ENCODE peak calls at places on chromosomes 7 and 10, in seven cellular contexts. Q is IMR-90, K is A549, S is H1, N is GM12878, P is SK-N-SH, O is K562. Y is an unnamed sample.
A peak's percentile ranks its signal among the peaks of the same experiment; 100 is the strongest.

GRCh38 chr10:94314913-94315545 is 47.7 kb downstream of the NOC3L start:
- DNase-seq in K (no peak), O (no peak), S (no peak), Q (peak; percentile 43), P (peak; percentile 8), N (no peak), Y (peak; percentile 65)

GRCh38 chr10:78028438-78029293 is 649 bp downstream of the POLR3A start:
- DNase-seq in S (no peak), K (no peak), Q (peak; percentile 57), O (peak; percentile 52), N (no peak), P (no peak), Y (peak; percentile 84)

GRCh38 chr10:93916257-93917063 is 22.7 kb downstream of the SLC35G1 start:
- DNase-seq in O (no peak), K (peak; percentile 26), N (no peak), S (no peak), Q (peak; percentile 52), P (peak; percentile 34), Y (peak; percentile 34)

GRCh38 chr7:151754142-151754590 is 122.7 kb downstream of the PRKAG2 start:
- DNase-seq in O (peak; percentile 73), K (peak; percentile 98), S (peak; percentile 91), Q (peak; percentile 99), P (peak; percentile 85), N (no peak), Y (peak; percentile 89)

GRCh38 chr7:52811537-52811936 is 223.9 kb upstream of the POM121L12 start:
- DNase-seq in N (no peak), O (no peak), Q (no peak), P (no peak), K (no peak), S (no peak), Y (no peak)

GRCh38 chr10:5491477-5491876 is 7.9 kb downstream of the CALML5 start:
- DNase-seq in K (no peak), O (no peak), Q (no peak), P (no peak), N (no peak), S (no peak), Y (no peak)

GRCh38 chr7:15862781-15863165 is 176.3 kb upstream of the MEOX2 start:
- DNase-seq in Q (no peak), N (no peak), O (no peak), S (no peak), P (no peak), K (no peak), Y (no peak)

GRCh38 chr10:103818110-103818509 is 37.3 kb downstream of the SH3PXD2A start:
- DNase-seq in P (no peak), N (no peak), S (no peak), O (no peak), K (no peak), Q (no peak), Y (no peak)

DNA sequence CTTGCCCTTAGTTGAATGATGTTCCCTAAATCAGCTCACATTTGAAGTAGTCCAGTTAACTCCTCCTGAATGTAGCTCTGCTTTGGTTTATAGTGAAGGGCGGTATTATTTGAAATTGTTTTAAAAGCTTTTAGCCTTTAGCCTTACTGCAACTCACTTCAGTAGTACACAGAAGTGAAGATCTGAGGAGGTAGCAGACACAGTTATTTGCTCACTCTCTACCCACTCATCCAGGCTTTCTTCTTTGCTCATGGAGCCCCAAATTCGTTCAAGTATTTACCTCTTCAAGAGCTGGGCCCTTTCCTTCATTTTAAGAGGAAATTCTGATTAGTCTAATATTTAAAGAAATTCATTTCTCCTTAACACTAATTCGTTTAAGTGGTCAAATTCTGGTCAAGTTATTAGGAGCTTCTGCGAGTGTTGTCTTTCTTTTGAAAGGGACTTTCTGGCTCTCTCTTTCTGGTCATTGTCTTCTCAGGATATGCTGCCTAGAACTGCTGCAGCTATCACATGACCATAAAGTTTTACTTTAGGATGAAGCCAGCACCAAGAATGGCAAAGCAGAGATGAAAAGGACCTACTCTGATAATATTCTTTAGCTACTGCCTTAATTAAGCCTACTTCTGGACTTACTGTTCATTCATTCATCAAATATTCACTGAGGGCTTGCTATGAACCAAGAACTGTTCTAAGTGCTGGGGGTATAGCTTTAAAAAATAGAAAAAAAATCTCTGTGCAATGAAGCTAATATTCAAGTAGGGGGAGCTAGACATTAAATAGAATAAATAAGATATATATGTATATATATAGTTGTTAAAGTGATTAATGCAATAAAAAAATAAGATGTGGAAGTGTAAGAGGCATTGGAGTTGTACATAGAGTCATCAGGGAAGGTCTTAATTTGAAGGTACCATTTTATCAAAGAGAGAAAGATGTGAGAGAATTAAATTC is 180.9 kb upstream of the AGR3 start:
- DNase-seq in O (no peak), P (no peak), N (no peak), K (no peak), S (no peak), Q (peak; percentile 25), Y (no peak)
- TF ChIP-seq RFX5 in O (no peak), P (no peak), N (no peak), K (no peak), S (no peak), Q (no peak), Y (no peak)

GRCh38 chr7:75889223-75889825 is 10.5 kb downstream of the RHBDD2 start:
- DNase-seq in K (no peak), O (no peak), N (no peak), P (no peak), S (no peak), Q (no peak), Y (no peak)

GRCh38 chr7:75889826-75890225 is 11.0 kb downstream of the RHBDD2 start:
- DNase-seq in N (no peak), O (peak; percentile 39), K (no peak), P (no peak), Q (peak; percentile 27), S (no peak), Y (no peak)

GRCh38 chr7:75891815-75892411 is 13.1 kb downstream of the RHBDD2 start:
- DNase-seq in P (no peak), O (no peak), Q (no peak), K (no peak), N (no peak), S (no peak), Y (no peak)

GRCh38 chr7:75887669-75888369 is 9.0 kb downstream of the RHBDD2 start:
- DNase-seq in P (no peak), S (no peak), K (no peak), Q (no peak), N (no peak), O (no peak), Y (no peak)

DNA sequence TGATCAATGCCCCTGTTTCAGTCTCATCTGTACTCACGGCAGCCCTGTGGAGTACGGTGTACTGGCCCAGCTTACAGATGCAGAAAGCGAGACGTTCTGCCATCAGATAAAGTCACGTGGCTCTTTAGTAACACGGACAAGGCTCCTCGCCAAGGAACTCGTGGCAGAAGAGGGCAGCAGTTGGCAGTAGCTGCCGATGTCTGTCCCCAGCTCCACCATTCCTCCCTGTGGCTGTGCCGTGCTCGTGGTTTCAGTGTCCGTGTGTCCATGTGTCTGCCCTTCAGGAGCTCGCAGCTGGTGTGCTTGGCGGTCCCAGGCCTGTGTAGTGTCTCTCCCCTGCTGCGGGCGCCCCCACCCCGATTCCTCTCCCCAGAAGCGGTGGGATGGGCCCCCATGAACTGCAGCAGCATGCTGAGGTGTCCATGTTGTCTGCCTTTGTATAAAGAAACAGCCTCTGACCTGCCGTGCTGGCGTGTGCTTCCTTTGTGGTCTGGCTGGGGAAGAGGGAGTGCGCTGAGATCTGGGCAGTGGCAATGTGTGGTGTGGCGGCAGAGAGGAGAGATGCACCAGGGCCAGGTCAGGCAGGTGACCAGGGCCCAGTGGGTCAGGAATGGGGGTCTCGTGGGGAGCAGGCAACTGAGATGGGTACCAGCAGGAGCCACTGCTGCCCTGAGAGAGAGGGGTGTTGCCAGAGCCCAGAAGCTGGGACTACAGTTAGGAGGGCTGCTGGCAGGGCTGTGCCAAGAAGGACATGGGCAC is 9.8 kb downstream of the RHBDD2 start:
- DNase-seq in K (no peak), O (no peak), N (no peak), S (no peak), Q (no peak), P (no peak), Y (no peak)
- TF ChIP-seq RFX5 in K (no peak), O (no peak), N (no peak), S (no peak), Q (no peak), P (no peak), Y (no peak)

GRCh38 chr7:143885951-143886350 is 16.0 kb downstream of the TCAF1 start:
- DNase-seq in O (no peak), S (no peak), K (no peak), Q (no peak), P (no peak), N (no peak), Y (no peak)

GRCh38 chr7:143884276-143884977 is 17.5 kb downstream of the TCAF1 start:
- DNase-seq in N (no peak), Q (no peak), P (no peak), S (no peak), O (no peak), K (no peak), Y (no peak)

GRCh38 chr7:143882020-143882610 is 19.9 kb downstream of the TCAF1 start:
- DNase-seq in S (no peak), O (no peak), P (peak; percentile 81), N (no peak), K (no peak), Q (peak; percentile 59), Y (peak; percentile 87)

GRCh38 chr7:143884978-143885559 is 16.9 kb downstream of the TCAF1 start:
- DNase-seq in P (peak; percentile 97), N (no peak), O (peak; percentile 80), S (no peak), Q (peak; percentile 72), K (no peak), Y (no peak)

GRCh38 chr7:143882611-143883078 is 19.3 kb downstream of the TCAF1 start:
- DNase-seq in Q (peak; percentile 56), O (no peak), N (no peak), K (no peak), P (peak; percentile 96), S (no peak), Y (peak; percentile 79)
- TF ChIP-seq RFX5 in Q (no peak), O (no peak), N (no peak), K (no peak), P (no peak), S (no peak), Y (no peak)

GRCh38 chr10:116278832-116279231 is 5.8 kb upstream of the GFRA1 start:
- DNase-seq in K (no peak), O (no peak), Q (peak; percentile 20), P (no peak), S (no peak), N (no peak), Y (no peak)
- TF ChIP-seq RFX5 in K (no peak), O (no peak), Q (no peak), P (no peak), S (no peak), N (no peak), Y (no peak)

Y was measured in HepG2.